ENCODE peak calls at places on chromosomes 6 and 20, in eight cellular contexts. One of them, this sample, is unnamed.

GRCh38 chr6:136846046-136846445 is 23.7 kb downstream of the PEX7 start:
- DNase-seq in HT1080: peak
- DNase-seq in NCI-H524: peak
- DNase-seq in IMR-90: peak
- DNase-seq in D341Med: peak
- DNase-seq in nephron progenitor cell: peak
- DNase-seq in activated B cell treated with CpG ODN at 0.5 μM for 24 hours: no peak
- DNase-seq in stimulated activated CD4-positive, alpha-beta T cell treated with anti-CD3 and anti-CD28 coated beads, Interleukin-4, amount 100 ng/mL, for 48 hours: peak
- DNase-seq in this sample: no peak

GRCh38 chr6:150334790-150335783 is 33.7 kb upstream of the IYD start:
- DNase-seq in HT1080: peak
- DNase-seq in NCI-H524: peak
- DNase-seq in IMR-90: peak
- DNase-seq in D341Med: peak
- DNase-seq in nephron progenitor cell: peak
- DNase-seq in activated B cell treated with CpG ODN at 0.5 μM for 24 hours: no peak
- DNase-seq in stimulated activated CD4-positive, alpha-beta T cell treated with anti-CD3 and anti-CD28 coated beads, Interleukin-4, amount 100 ng/mL, for 48 hours: peak
- DNase-seq in this sample: no peak

GRCh38 chr6:159203304-159204005 is 34.3 kb downstream of the FNDC1 start:
- DNase-seq in HT1080: peak
- DNase-seq in NCI-H524: no peak
- DNase-seq in IMR-90: peak
- DNase-seq in D341Med: no peak
- DNase-seq in nephron progenitor cell: no peak
- DNase-seq in activated B cell treated with CpG ODN at 0.5 μM for 24 hours: no peak
- DNase-seq in stimulated activated CD4-positive, alpha-beta T cell treated with anti-CD3 and anti-CD28 coated beads, Interleukin-4, amount 100 ng/mL, for 48 hours: no peak
- DNase-seq in this sample: no peak

GRCh38 chr20:5033566-5033965 is 32.3 kb upstream of the SLC23A2 start:
- DNase-seq in HT1080: no peak
- DNase-seq in NCI-H524: no peak
- DNase-seq in IMR-90: peak
- DNase-seq in D341Med: no peak
- DNase-seq in nephron progenitor cell: no peak
- DNase-seq in activated B cell treated with CpG ODN at 0.5 μM for 24 hours: no peak
- DNase-seq in stimulated activated CD4-positive, alpha-beta T cell treated with anti-CD3 and anti-CD28 coated beads, Interleukin-4, amount 100 ng/mL, for 48 hours: no peak
- DNase-seq in this sample: no peak

GRCh38 chr6:37083243-37084138 is 78.0 kb downstream of the FGD2 start:
- DNase-seq in HT1080: no peak
- DNase-seq in NCI-H524: no peak
- DNase-seq in IMR-90: peak
- DNase-seq in D341Med: no peak
- DNase-seq in nephron progenitor cell: no peak
- DNase-seq in activated B cell treated with CpG ODN at 0.5 μM for 24 hours: no peak
- DNase-seq in stimulated activated CD4-positive, alpha-beta T cell treated with anti-CD3 and anti-CD28 coated beads, Interleukin-4, amount 100 ng/mL, for 48 hours: no peak
- DNase-seq in this sample: no peak

GRCh38 chr6:143549630-143550268 is 38.2 kb upstream of the FUCA2 start:
- DNase-seq in HT1080: peak
- DNase-seq in NCI-H524: no peak
- DNase-seq in IMR-90: no peak
- DNase-seq in D341Med: no peak
- DNase-seq in nephron progenitor cell: no peak
- DNase-seq in activated B cell treated with CpG ODN at 0.5 μM for 24 hours: no peak
- DNase-seq in stimulated activated CD4-positive, alpha-beta T cell treated with anti-CD3 and anti-CD28 coated beads, Interleukin-4, amount 100 ng/mL, for 48 hours: peak
- DNase-seq in this sample: no peak

GRCh38 chr6:26408828-26409730 is 7.0 kb downstream of the BTN3A1 start:
- DNase-seq in HT1080: no peak
- DNase-seq in NCI-H524: no peak
- DNase-seq in IMR-90: no peak
- DNase-seq in D341Med: no peak
- DNase-seq in nephron progenitor cell: no peak
- DNase-seq in activated B cell treated with CpG ODN at 0.5 μM for 24 hours: no peak
- DNase-seq in stimulated activated CD4-positive, alpha-beta T cell treated with anti-CD3 and anti-CD28 coated beads, Interleukin-4, amount 100 ng/mL, for 48 hours: no peak
- DNase-seq in this sample: no peak

GRCh38 chr6:56318851-56319250 is 71.5 kb upstream of the COL21A1 start:
- DNase-seq in HT1080: no peak
- DNase-seq in NCI-H524: no peak
- DNase-seq in IMR-90: no peak
- DNase-seq in D341Med: no peak
- DNase-seq in nephron progenitor cell: no peak
- DNase-seq in activated B cell treated with CpG ODN at 0.5 μM for 24 hours: no peak
- DNase-seq in stimulated activated CD4-positive, alpha-beta T cell treated with anti-CD3 and anti-CD28 coated beads, Interleukin-4, amount 100 ng/mL, for 48 hours: no peak
- DNase-seq in this sample: no peak

GRCh38 chr20:16612708-16613107 is 39.5 kb upstream of the KIF16B start:
- DNase-seq in HT1080: no peak
- DNase-seq in NCI-H524: no peak
- DNase-seq in IMR-90: no peak
- DNase-seq in D341Med: no peak
- DNase-seq in nephron progenitor cell: no peak
- DNase-seq in activated B cell treated with CpG ODN at 0.5 μM for 24 hours: no peak
- DNase-seq in stimulated activated CD4-positive, alpha-beta T cell treated with anti-CD3 and anti-CD28 coated beads, Interleukin-4, amount 100 ng/mL, for 48 hours: no peak
- DNase-seq in this sample: no peak

GRCh38 chr20:6767536-6768227 is at the start of gene BMP2:
- DNase-seq in HT1080: peak
- DNase-seq in NCI-H524: peak
- DNase-seq in IMR-90: peak
- DNase-seq in D341Med: peak
- DNase-seq in nephron progenitor cell: peak
- DNase-seq in activated B cell treated with CpG ODN at 0.5 μM for 24 hours: no peak
- DNase-seq in stimulated activated CD4-positive, alpha-beta T cell treated with anti-CD3 and anti-CD28 coated beads, Interleukin-4, amount 100 ng/mL, for 48 hours: no peak
- DNase-seq in this sample: no peak

GRCh38 chr20:5316188-5317158 is at the start of gene PROKR2:
- DNase-seq in HT1080: no peak
- DNase-seq in NCI-H524: peak
- DNase-seq in IMR-90: no peak
- DNase-seq in D341Med: peak
- DNase-seq in nephron progenitor cell: peak
- DNase-seq in activated B cell treated with CpG ODN at 0.5 μM for 24 hours: no peak
- DNase-seq in stimulated activated CD4-positive, alpha-beta T cell treated with anti-CD3 and anti-CD28 coated beads, Interleukin-4, amount 100 ng/mL, for 48 hours: peak
- DNase-seq in this sample: no peak

GRCh38 chr6:168037242-168037641 is 39.8 kb downstream of the KIF25 start:
- DNase-seq in HT1080: peak
- DNase-seq in NCI-H524: no peak
- DNase-seq in IMR-90: no peak
- DNase-seq in D341Med: no peak
- DNase-seq in nephron progenitor cell: no peak
- DNase-seq in activated B cell treated with CpG ODN at 0.5 μM for 24 hours: no peak
- DNase-seq in stimulated activated CD4-positive, alpha-beta T cell treated with anti-CD3 and anti-CD28 coated beads, Interleukin-4, amount 100 ng/mL, for 48 hours: no peak
- DNase-seq in this sample: no peak

GRCh38 chr20:49891486-49891885 is 23.8 kb downstream of the SPATA2 start:
- DNase-seq in HT1080: no peak
- DNase-seq in NCI-H524: no peak
- DNase-seq in IMR-90: no peak
- DNase-seq in D341Med: no peak
- DNase-seq in nephron progenitor cell: no peak
- DNase-seq in activated B cell treated with CpG ODN at 0.5 μM for 24 hours: no peak
- DNase-seq in stimulated activated CD4-positive, alpha-beta T cell treated with anti-CD3 and anti-CD28 coated beads, Interleukin-4, amount 100 ng/mL, for 48 hours: no peak
- DNase-seq in this sample: no peak

GRCh38 chr20:38498909-38499308 is 26.3 kb downstream of the RALGAPB start:
- DNase-seq in HT1080: peak
- DNase-seq in NCI-H524: no peak
- DNase-seq in IMR-90: peak
- DNase-seq in D341Med: no peak
- DNase-seq in nephron progenitor cell: no peak
- DNase-seq in activated B cell treated with CpG ODN at 0.5 μM for 24 hours: no peak
- DNase-seq in stimulated activated CD4-positive, alpha-beta T cell treated with anti-CD3 and anti-CD28 coated beads, Interleukin-4, amount 100 ng/mL, for 48 hours: no peak
- DNase-seq in this sample: no peak

This sample was measured in stimulated activated CD8-positive, alpha-beta memory T cell treated with anti-CD3 and anti-CD28 coated beads, Interleukin-4, amount 100 ng/mL, for 4 hours.